ENCODE peak calls at places on chromosomes 7 and 10, in six cellular contexts. L is endodermal cell; N is tibial artery; A is left ventricle myocardium inferior; T is fibroblast of lung; S is effector memory CD4-positive, alpha-beta T cell. W is an unnamed sample.

GRCh38 chr10:11403116-11403515 is 208.3 kb downstream of the USP6NL start:
- DNase-seq in A (no peak), N (no peak), S (peak; percentile 48), T (no peak), L (peak; percentile 23), W (no peak)

GRCh38 chr7:131012477-131013031 is 278.5 kb upstream of the KLF14 start:
- DNase-seq in L (peak; percentile 42), A (no peak), S (no peak), N (no peak), T (no peak), W (no peak)

GRCh38 chr10:116437076-116437692 is 9.5 kb downstream of the PNLIPRP3 start:
- DNase-seq in N (no peak), L (no peak), A (no peak), S (no peak), T (no peak), W (no peak)

GRCh38 chr10:106401161-106401560 is 763.3 kb downstream of the SORCS1 start:
- DNase-seq in A (no peak), N (no peak), S (no peak), L (no peak), T (no peak), W (no peak)

GRCh38 chr10:52314007-52314821 is at the start of gene DKK1:
- DNase-seq in T (peak; percentile 69), L (peak; percentile 96), N (peak; percentile 72), A (peak; percentile 41), S (no peak), W (peak; percentile 65)

GRCh38 chr7:100855515-100855914 is 3.0 kb downstream of the SLC12A9 start:
- DNase-seq in S (no peak), T (no peak), L (no peak), N (no peak), A (no peak), W (no peak)

GRCh38 chr7:131218727-131219128 is 108.9 kb upstream of the MKLN1 start:
- DNase-seq in T (no peak), S (no peak), A (no peak), L (no peak), N (no peak), W (no peak)

GRCh38 chr7:129438839-129439640 is 4.8 kb downstream of the STRIP2 start:
- DNase-seq in N (no peak), A (no peak), T (peak; percentile 76), S (no peak), L (no peak), W (no peak)

GRCh38 chr7:98297619-98298286 is 16.3 kb downstream of the BRI3 start:
- DNase-seq in L (no peak), A (no peak), T (no peak), S (no peak), N (no peak), W (no peak)

GRCh38 chr10:18312385-18313145 is 172.3 kb downstream of the CACNB2 start:
- DNase-seq in A (no peak), S (no peak), T (peak; percentile 48), N (no peak), L (no peak), W (peak; percentile 61)

GRCh38 chr10:110957603-110958002 is 38.2 kb downstream of the SHOC2 start:
- DNase-seq in A (no peak), N (no peak), L (no peak), S (no peak), T (no peak), W (no peak)

GRCh38 chr7:74625446-74625845 is 32.1 kb upstream of the GTF2I start:
- DNase-seq in S (no peak), T (peak; percentile 42), A (no peak), N (no peak), L (no peak), W (peak; percentile 60)

GRCh38 chr10:125037145-125037544 is 95.2 kb downstream of the ZRANB1 start:
- DNase-seq in T (peak; percentile 90), S (no peak), N (peak; percentile 88), A (no peak), L (peak; percentile 60), W (peak; percentile 93)

GRCh38 chr10:132422931-132423813 is 26.2 kb downstream of the PWWP2B start:
- DNase-seq in A (no peak), T (no peak), S (no peak), L (no peak), N (no peak), W (no peak)

GRCh38 chr10:113018034-113018433 is 68.0 kb downstream of the TCF7L2 start:
- DNase-seq in T (no peak), N (no peak), S (no peak), L (no peak), A (no peak), W (no peak)

GRCh38 chr7:137109966-137110930 is 233.3 kb downstream of the PTN start:
- DNase-seq in N (no peak), A (no peak), S (no peak), L (no peak), T (peak; percentile 46), W (no peak)

GRCh38 chr7:16409777-16410176 is 11.6 kb downstream of the CRPPA start:
- DNase-seq in A (no peak), S (no peak), N (no peak), T (no peak), L (no peak), W (no peak)

GRCh38 chr7:48213226-48213625 is 42.0 kb downstream of the ABCA13 start:
- DNase-seq in L (no peak), S (no peak), N (no peak), A (no peak), T (no peak), W (no peak)

GRCh38 chr7:99407849-99408346 is 499 bp downstream of the PDAP1 start:
- DNase-seq in A (peak; percentile 39), L (peak; percentile 64), N (peak; percentile 89), S (peak; percentile 24), T (peak; percentile 86), W (peak; percentile 83)

GRCh38 chr10:58360412-58361004 is 24.7 kb upstream of the TFAM start:
- DNase-seq in T (no peak), A (no peak), L (no peak), N (no peak), S (no peak), W (no peak)

GRCh38 chr7:27106181-27106905 is 3.9 kb upstream of the HOXA2 start:
- DNase-seq in S (no peak), L (peak; percentile 81), A (no peak), T (peak; percentile 55), N (no peak), W (no peak)

GRCh38 chr7:92513167-92513902 is 15.0 kb downstream of the PEX1 start:
- DNase-seq in A (no peak), L (no peak), T (no peak), N (no peak), S (no peak), W (no peak)

GRCh38 chr7:1534330-1535099 is 4.0 kb downstream of the MAFK start:
- DNase-seq in N (peak; percentile 74), S (no peak), L (peak; percentile 51), T (no peak), A (no peak), W (no peak)

GRCh38 chr7:105003275-105003674 is 10.7 kb upstream of the KMT2E start:
- DNase-seq in N (peak; percentile 88), L (no peak), A (no peak), T (peak; percentile 86), S (no peak), W (peak; percentile 83)

GRCh38 chr7:30163231-30163894 is 28.6 kb downstream of the MTURN start:
- DNase-seq in A (no peak), N (no peak), L (no peak), T (peak; percentile 33), S (no peak), W (no peak)

GRCh38 chr10:83983578-83984255 is 155.6 kb upstream of the GHITM start:
- DNase-seq in A (no peak), S (no peak), T (peak; percentile 30), L (peak; percentile 66), N (no peak), W (no peak)

GRCh38 chr10:34916368-34916767 is 101.3 kb upstream of the PARD3 start:
- DNase-seq in L (no peak), S (no peak), T (peak; percentile 94), N (no peak), A (no peak), W (no peak)

GRCh38 chr7:103988468-103989199 is 824 bp downstream of the RELN start:
- DNase-seq in S (no peak), A (no peak), L (peak; percentile 75), N (no peak), T (peak; percentile 2), W (no peak)

GRCh38 chr10:103724074-103724473 is 131.3 kb downstream of the SH3PXD2A start:
- DNase-seq in S (no peak), N (no peak), T (no peak), A (no peak), L (no peak), W (no peak)

GRCh38 chr7:1643270-1644092 is 26.6 kb upstream of the ELFN1 start:
- DNase-seq in N (no peak), A (peak; percentile 1), S (no peak), L (no peak), T (no peak), W (no peak)

DNA sequence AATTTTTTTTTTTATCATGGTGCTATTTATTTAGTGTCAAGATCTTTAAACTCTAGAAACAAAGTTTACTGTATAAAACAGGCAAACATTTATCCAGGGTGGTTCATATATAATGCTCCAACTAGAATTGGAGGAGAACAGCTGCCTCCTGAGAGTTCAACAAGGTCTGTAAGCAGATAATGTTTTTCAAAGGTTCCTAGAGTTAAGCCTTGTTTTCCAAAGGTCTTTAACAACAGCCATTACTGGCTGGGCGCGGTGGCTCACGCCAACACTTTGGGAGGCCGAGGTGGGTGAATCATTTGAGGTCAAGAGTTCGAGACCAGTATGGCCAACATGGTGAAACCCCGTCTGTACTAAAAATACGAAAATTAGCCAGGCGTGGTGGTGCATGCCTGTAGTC is 316.7 kb downstream of the CCDC3 start:
- DNase-seq in N (no peak), A (no peak), S (no peak), L (no peak), T (peak; percentile 28), W (no peak)
- H3K4me1 ChIP-seq in N (no peaks in the 10 kb centered on the region), A (no peaks in the 10 kb centered on the region), S (no peaks in the 10 kb centered on the region), L (no peaks in the 10 kb centered on the region), T (no peaks in the 10 kb centered on the region), W (no peaks in the 10 kb centered on the region)

DNA sequence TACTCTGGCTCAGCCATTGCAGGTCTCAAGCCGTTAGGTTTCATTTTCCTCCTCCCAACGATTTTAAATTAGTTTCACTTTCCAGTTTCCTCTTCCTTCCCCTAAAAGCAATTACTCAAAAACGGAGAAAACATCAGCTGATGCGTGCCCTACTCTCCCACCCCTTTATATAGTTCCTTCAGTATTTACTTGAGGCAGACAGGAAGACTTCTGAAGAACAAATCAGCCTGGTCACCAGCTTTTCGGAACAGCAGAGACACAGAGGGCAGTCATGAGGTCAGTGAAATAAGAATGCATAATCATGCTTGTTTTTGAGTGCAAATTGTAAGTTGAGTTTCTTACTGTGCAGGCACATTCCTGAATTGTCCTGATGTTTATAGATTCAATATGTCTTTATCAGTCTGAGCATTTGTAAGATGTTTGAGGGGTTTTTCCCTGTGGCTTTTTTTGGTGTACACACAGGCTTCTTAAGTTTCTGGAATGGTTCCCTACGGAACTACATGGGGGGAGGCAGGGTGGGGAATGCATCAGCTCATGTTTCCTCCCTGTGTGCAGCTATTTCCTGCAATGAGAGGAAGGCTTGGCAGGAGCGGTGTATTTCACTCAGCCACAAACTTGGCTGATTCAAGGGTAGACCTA is at the start of gene IFIT3:
- DNase-seq in L (no peak), S (no peak), N (peak; percentile 86), A (peak; percentile 64), T (peak; percentile 97), W (peak; percentile 80)
- H3K4me1 ChIP-seq in L (peaks cover 16% of the 10 kb centered on the region), S (peaks cover 13% of the 10 kb centered on the region), N (peaks cover 20% of the 10 kb centered on the region), A (peaks cover 55% of the 10 kb centered on the region), T (peaks cover 5% of the 10 kb centered on the region), W (peaks cover 37% of the 10 kb centered on the region)

GRCh38 chr10:79147796-79148451 is 79.2 kb downstream of the ZMIZ1 start:
- DNase-seq in A (no peak), L (no peak), N (no peak), T (no peak), S (no peak), W (no peak)
- H3K4me1 ChIP-seq in A (peaks cover 100% of the 10 kb centered on the region), L (peaks cover 18% of the 10 kb centered on the region), N (peaks cover 69% of the 10 kb centered on the region), T (peaks cover 73% of the 10 kb centered on the region), S (peaks cover 63% of the 10 kb centered on the region), W (peaks cover 91% of the 10 kb centered on the region)

GRCh38 chr7:52938455-52939133 is 96.8 kb upstream of the POM121L12 start:
- DNase-seq in L (no peak), N (no peak), S (no peak), T (no peak), A (no peak), W (no peak)
- H3K4me1 ChIP-seq in L (no peaks in the 10 kb centered on the region), N (no peaks in the 10 kb centered on the region), S (no peaks in the 10 kb centered on the region), T (no peaks in the 10 kb centered on the region), A (no peaks in the 10 kb centered on the region), W (no peaks in the 10 kb centered on the region)